ENCODE peak calls at places on chromosomes 3 and 15, in nine cellular contexts. W is pancreas, A is GM06990, G is adrenal gland, T is progenitor cell of endocrine pancreas, B is HFFc6, F is cardiac muscle cell, I is fibroblast of the aortic adventitia, S is uterus. J is an unnamed sample.

GRCh38 chr3:168081171-168081771 is 14.5 kb downstream of the GOLIM4 start:
- DNase-seq in G (no peak), T (no peak), I (no peak), S (no peak), F (no peak), B (peak; percentile 79), A (no peak), W (no peak), J (no peak)

GRCh38 chr3:186806173-186807055 is at the start of gene RFC4:
- DNase-seq in S (peak; percentile 82), B (peak; percentile 49), T (peak; percentile 62), W (peak; percentile 84), I (peak; percentile 61), F (peak; percentile 89), A (peak; percentile 89), G (peak; percentile 79), J (peak; percentile 74)

GRCh38 chr3:59425942-59426341 is 376.1 kb upstream of the CFAP20DC start:
- DNase-seq in A (no peak), I (no peak), S (no peak), F (no peak), T (no peak), B (no peak), W (no peak), G (no peak), J (peak; percentile 25)

GRCh38 chr15:68643216-68643830 is 64.5 kb downstream of the CORO2B start:
- DNase-seq in F (no peak), G (no peak), S (no peak), I (no peak), W (no peak), B (no peak), A (no peak), T (no peak), J (no peak)

GRCh38 chr3:101638262-101638745 is 38.6 kb downstream of the ZBTB11 start:
- DNase-seq in S (no peak), G (no peak), I (no peak), W (no peak), T (no peak), B (no peak), F (peak; percentile 25), A (no peak), J (no peak)

GRCh38 chr15:63971427-63971805 is 74.9 kb downstream of the DAPK2 start:
- DNase-seq in G (no peak), A (peak; percentile 50), S (no peak), T (no peak), I (no peak), B (no peak), W (no peak), F (no peak), J (peak; percentile 40)

GRCh38 chr3:63061449-63061848 is 186.2 kb upstream of the CADPS start:
- DNase-seq in I (no peak), S (no peak), W (no peak), F (no peak), G (no peak), B (no peak), A (no peak), T (no peak), J (no peak)

GRCh38 chr3:172522871-172523818 is at the start of gene TNFSF10:
- DNase-seq in T (no peak), F (peak; percentile 3), W (peak; percentile 50), I (peak; percentile 27), A (peak; percentile 76), G (peak; percentile 85), B (no peak), S (peak; percentile 35), J (peak; percentile 44)

GRCh38 chr15:57321973-57322601 is 54.2 kb upstream of the CGNL1 start:
- DNase-seq in A (no peak), G (no peak), B (no peak), I (no peak), F (no peak), S (no peak), T (no peak), W (no peak), J (no peak)

GRCh38 chr15:100249096-100249815 is 92.5 kb downstream of the ADAMTS17 start:
- DNase-seq in W (no peak), G (peak; percentile 6), T (no peak), I (no peak), A (no peak), F (no peak), B (no peak), S (no peak), J (no peak)

GRCh38 chr3:72137865-72138861 is 353.2 kb upstream of the PROK2 start:
- DNase-seq in A (peak; percentile 42), W (no peak), T (no peak), S (no peak), I (no peak), G (no peak), B (no peak), F (no peak), J (no peak)

GRCh38 chr3:57421336-57421735 is 122.8 kb downstream of the DNAH12 start:
- DNase-seq in T (no peak), A (no peak), I (peak; percentile 61), B (no peak), W (no peak), G (no peak), F (no peak), S (no peak), J (no peak)

GRCh38 chr3:171640520-171641412 is 169.5 kb downstream of the PLD1 start:
- DNase-seq in W (no peak), T (no peak), F (peak; percentile 81), I (peak; percentile 66), S (no peak), B (peak; percentile 30), G (peak; percentile 46), A (no peak), J (no peak)

GRCh38 chr3:17398959-17399551 is 343.4 kb downstream of the TBC1D5 start:
- DNase-seq in B (no peak), I (no peak), T (no peak), G (no peak), S (no peak), A (peak; percentile 41), F (no peak), W (no peak), J (no peak)

GRCh38 chr3:181610973-181611265 is 100.8 kb upstream of the SOX2 start:
- DNase-seq in G (no peak), F (no peak), S (no peak), A (no peak), T (no peak), W (no peak), I (no peak), B (no peak), J (no peak)

GRCh38 chr15:63663906-63664305 is 66.7 kb downstream of the FBXL22 start:
- DNase-seq in F (no peak), W (no peak), B (no peak), A (no peak), G (no peak), S (no peak), T (no peak), I (peak; percentile 4), J (no peak)

GRCh38 chr3:137061186-137061585 is 103.4 kb downstream of the IL20RB start:
- DNase-seq in A (no peak), B (no peak), S (no peak), I (no peak), T (no peak), W (no peak), F (no peak), G (no peak), J (no peak)

GRCh38 chr3:188326111-188326510 is 172.2 kb downstream of the LPP start:
- DNase-seq in A (no peak), W (no peak), T (no peak), S (no peak), I (no peak), B (no peak), G (no peak), F (no peak), J (no peak)

GRCh38 chr15:91572110-91572509 is 281.4 kb upstream of the SLCO3A1 start:
- DNase-seq in W (no peak), S (no peak), I (peak; percentile 57), F (no peak), G (no peak), A (no peak), B (no peak), T (no peak), J (no peak)

GRCh38 chr15:96321422-96322391 is 8.8 kb upstream of the NR2F2 start:
- DNase-seq in A (no peak), B (no peak), W (no peak), T (no peak), I (no peak), F (no peak), G (peak; percentile 33), S (peak; percentile 72), J (no peak)
- TF ChIP-seq CTCF in A (peak; percentile 22), B (peak; percentile 34), W (no peak), T (no peak), I (no peak), F (peak; percentile 13), G (peak; percentile 12), S (no peak), J (no peak)

DNA sequence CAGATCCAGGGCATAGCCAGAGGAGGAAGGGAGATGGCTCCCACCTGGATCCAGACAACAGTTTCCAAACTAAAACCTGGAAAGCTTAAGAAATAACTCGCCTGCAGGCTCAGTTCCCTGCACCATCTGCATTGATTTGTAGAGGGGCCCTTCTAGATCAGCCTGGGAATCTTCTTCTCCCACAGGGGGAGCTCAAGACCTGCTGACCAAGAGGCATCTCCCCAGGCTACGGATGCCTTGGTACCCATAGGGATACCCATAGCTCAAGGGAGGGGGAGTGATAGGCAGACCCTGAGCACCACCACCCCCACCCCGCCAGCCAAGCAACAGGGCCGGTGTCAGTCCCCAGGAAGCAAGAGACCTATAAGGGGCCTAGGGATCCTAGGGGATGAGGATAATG is 28.0 kb upstream of the DCLK3 start:
- DNase-seq in S (no peak), T (peak; percentile 14), I (peak; percentile 39), W (no peak), F (peak; percentile 66), A (no peak), G (no peak), B (peak; percentile 8), J (no peak)
- TF ChIP-seq CTCF in S (no peak), T (peak; percentile 56), I (peak; percentile 57), W (no peak), F (peak; percentile 52), A (peak; percentile 68), G (no peak), B (peak; percentile 56), J (no peak)

GRCh38 chr3:6785726-6786125 is 75.2 kb upstream of the GRM7 start:
- DNase-seq in W (no peak), S (no peak), A (no peak), T (no peak), G (no peak), B (no peak), F (no peak), I (no peak), J (no peak)

DNA sequence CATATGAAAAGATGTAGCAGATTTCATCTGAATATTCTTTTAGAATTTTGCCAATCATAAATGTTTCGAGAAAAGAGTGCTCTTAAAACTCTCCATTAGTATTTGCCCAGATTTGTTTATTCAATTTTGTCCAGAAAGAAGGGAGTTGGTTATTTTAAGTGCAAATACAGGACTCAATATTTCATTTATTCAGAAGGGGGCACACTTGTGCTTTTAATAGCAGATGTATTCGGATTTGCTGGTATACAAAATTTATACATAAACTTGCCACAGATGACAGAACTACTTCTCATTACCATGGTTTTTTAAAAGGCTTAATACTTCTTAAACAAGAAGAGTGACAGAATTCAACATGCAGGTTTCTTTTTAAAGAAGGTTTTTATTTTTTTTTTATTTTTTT is 69.8 kb upstream of the GRM7 start:
- DNase-seq in S (no peak), G (no peak), W (no peak), I (no peak), A (no peak), B (no peak), F (no peak), T (no peak), J (no peak)
- TF ChIP-seq CTCF in S (no peak), G (peak; percentile 25), W (no peak), I (no peak), A (no peak), B (no peak), F (no peak), T (no peak), J (no peak)

GRCh38 chr3:24494616-24495333 is at the start of gene THRB:
- DNase-seq in B (no peak), I (peak; percentile 22), S (peak; percentile 66), F (peak; percentile 75), G (peak; percentile 82), A (peak; percentile 22), W (peak; percentile 81), T (peak; percentile 63), J (no peak)
- TF ChIP-seq CTCF in B (no peak), I (peak; percentile 34), S (peak; percentile 49), F (peak; percentile 29), G (no peak), A (no peak), W (no peak), T (peak; percentile 55), J (no peak)